ENCODE peak calls at places on chromosomes 2 and 18, in seven cellular contexts. I is lower lobe of right lung, F is IMR-90, W is NCI-H774, B is SJSA1, S is endothelial cell, R is HFF-Myc. N is an unnamed sample.

GRCh38 chr2:201244829-201245228 is 15.5 kb upstream of the CASP8 start:
- DNase-seq in I (no peak), F (no peak), W (no peak), B (no peak), S (no peak), R (no peak), N (no peak)

GRCh38 chr2:74399785-74400184 is 19.7 kb upstream of the DCTN1 start:
- DNase-seq in I (no peak), F (peak), W (no peak), B (no peak), S (no peak), R (no peak), N (peak)

GRCh38 chr2:168343586-168343985 is 96.2 kb upstream of the STK39 start:
- DNase-seq in I (no peak), F (peak), W (no peak), B (no peak), S (no peak), R (no peak), N (peak)

GRCh38 chr2:96143848-96144480 is 1.3 kb downstream of the DUSP2 start:
- DNase-seq in I (peak), F (no peak), W (no peak), B (no peak), S (peak), R (no peak), N (no peak)

GRCh38 chr2:143535802-143536201 is 406.6 kb downstream of the ARHGAP15 start:
- DNase-seq in I (no peak), F (no peak), W (no peak), B (no peak), S (no peak), R (no peak), N (no peak)

GRCh38 chr2:66364495-66364992 is 70.4 kb upstream of the MEIS1 start:
- DNase-seq in I (no peak), F (peak), W (no peak), B (peak), S (no peak), R (peak), N (peak)

GRCh38 chr2:39571197-39571731 is 94.5 kb upstream of the TMEM178A start:
- DNase-seq in I (no peak), F (no peak), W (no peak), B (no peak), S (no peak), R (no peak), N (peak)

GRCh38 chr2:237682901-237683670 is 55.7 kb downstream of the LRRFIP1 start:
- DNase-seq in I (peak), F (no peak), W (no peak), B (no peak), S (no peak), R (no peak), N (no peak)

GRCh38 chr2:133200684-133201421 is 367.4 kb downstream of the NCKAP5 start:
- DNase-seq in I (no peak), F (peak), W (no peak), B (peak), S (no peak), R (peak), N (peak)

GRCh38 chr18:26977791-26978190 is 112.3 kb upstream of the AQP4 start:
- DNase-seq in I (no peak), F (no peak), W (no peak), B (no peak), S (no peak), R (no peak), N (no peak)

GRCh38 chr18:57819671-57820460 is 16.8 kb upstream of the ATP8B1 start:
- DNase-seq in I (peak), F (peak), W (peak), B (peak), S (peak), R (peak), N (peak)

GRCh38 chr2:20050104-20050711 is 1.2 kb downstream of the LAPTM4A start:
- DNase-seq in I (no peak), F (peak), W (no peak), B (no peak), S (no peak), R (no peak), N (peak)

GRCh38 chr18:25044694-25045093 is 307.3 kb downstream of the ZNF521 start:
- DNase-seq in I (no peak), F (no peak), W (no peak), B (no peak), S (no peak), R (no peak), N (no peak)

GRCh38 chr2:120892967-120893667 is 157.4 kb downstream of the GLI2 start:
- DNase-seq in I (peak), F (peak), W (no peak), B (peak), S (no peak), R (no peak), N (peak)

GRCh38 chr2:121803503-121803902 is 48.1 kb downstream of the TSN start:
- DNase-seq in I (no peak), F (no peak), W (no peak), B (no peak), S (no peak), R (no peak), N (no peak)

GRCh38 chr2:26704441-26704977 is 12.0 kb downstream of the KCNK3 start:
- DNase-seq in I (no peak), F (peak), W (no peak), B (no peak), S (no peak), R (peak), N (peak)

GRCh38 chr2:152189622-152190495 is 14.3 kb upstream of the STAM2 start:
- DNase-seq in I (no peak), F (peak), W (peak), B (no peak), S (peak), R (peak), N (peak)

GRCh38 chr2:208127090-208127489 is 2.5 kb downstream of the CRYGC start:
- DNase-seq in I (no peak), F (no peak), W (no peak), B (no peak), S (no peak), R (no peak), N (no peak)

GRCh38 chr2:8676915-8677645 is 4.8 kb upstream of the ID2 start:
- DNase-seq in I (peak), F (peak), W (peak), B (no peak), S (no peak), R (no peak), N (peak)

GRCh38 chr2:19176977-19177376 is 181.4 kb downstream of the OSR1 start:
- DNase-seq in I (no peak), F (peak), W (no peak), B (no peak), S (no peak), R (no peak), N (peak)

GRCh38 chr18:58180738-58181353 is 136.8 kb downstream of the NEDD4L start:
- DNase-seq in I (no peak), F (peak), W (peak), B (no peak), S (peak), R (no peak), N (peak)

GRCh38 chr2:100013892-100014677 is 128.3 kb downstream of the AFF3 start:
- DNase-seq in I (no peak), F (peak), W (no peak), B (peak), S (no peak), R (peak), N (peak)

GRCh38 chr2:23436346-23437099 is 51.5 kb downstream of the KLHL29 start:
- DNase-seq in I (no peak), F (peak), W (peak), B (peak), S (no peak), R (no peak), N (no peak)

GRCh38 chr2:230661072-230661957 is 51.3 kb upstream of the CAB39 start:
- DNase-seq in I (no peak), F (no peak), W (no peak), B (no peak), S (no peak), R (no peak), N (no peak)

GRCh38 chr2:88658890-88659881 is 31.9 kb upstream of the EIF2AK3 start:
- DNase-seq in I (no peak), F (peak), W (peak), B (no peak), S (peak), R (peak), N (peak)

GRCh38 chr2:232438951-232439757 is 16.8 kb upstream of the ALPI start:
- DNase-seq in I (peak), F (no peak), W (peak), B (no peak), S (peak), R (no peak), N (peak)

GRCh38 chr18:70394672-70395071 is 105.8 kb downstream of the SOCS6 start:
- DNase-seq in I (no peak), F (no peak), W (no peak), B (no peak), S (no peak), R (no peak), N (no peak)

GRCh38 chr2:16126141-16126968 is 186.0 kb downstream of the MYCN start:
- DNase-seq in I (no peak), F (no peak), W (no peak), B (no peak), S (no peak), R (no peak), N (no peak)

N was measured in adipocyte.